ENCODE peak calls at places on chromosomes 12 and 14, in nine cellular contexts. W is ACHN; U is IMR-90; G is stimulated activated CD4-positive, alpha-beta T cell treated with anti-CD3 and anti-CD28 coated beads, Interleukin-15, amount 100 ng/mL, for 24 hours; V is activated T-cell treated with anti-CD3 and anti-CD28 coated beads for 24 hours; D is NCI-H748 treated with DMSO at 0.1 percent for 48 hours; I is HTR-8/SVneo; F is RCC 7860; Z is mesothelial cell of epicardium. S is an unnamed sample.

GRCh38 chr12:33488036-33488435 is 48.4 kb upstream of the SYT10 start:
- DNase-seq in U (no peak), Z (no peak), I (no peak), F (no peak), D (no peak), W (no peak), V (no peak), G (no peak), S (no peak)

GRCh38 chr14:44170099-44170498 is 337.0 kb downstream of the FSCB start:
- DNase-seq in U (no peak), V (no peak), W (no peak), I (peak; percentile 5), G (no peak), D (no peak), F (no peak), Z (no peak), S (no peak)

GRCh38 chr12:114740448-114740847 is 56.5 kb upstream of the TBX3 start:
- DNase-seq in V (no peak), W (no peak), U (no peak), D (no peak), I (no peak), Z (no peak), F (no peak), G (no peak), S (no peak)

GRCh38 chr12:124506145-124506831 is 61.1 kb downstream of the NCOR2 start:
- DNase-seq in V (no peak), G (no peak), Z (no peak), U (no peak), F (no peak), D (peak; percentile 69), W (no peak), I (no peak), S (peak; percentile 93)

GRCh38 chr12:4355843-4356327 is 23.6 kb downstream of the FGF23 start:
- DNase-seq in W (peak; percentile 74), G (peak; percentile 71), Z (no peak), U (peak; percentile 8), F (no peak), V (peak; percentile 11), I (no peak), D (peak; percentile 6), S (no peak)

GRCh38 chr12:118641249-118641648 is 264.9 kb downstream of the SUDS3 start:
- DNase-seq in Z (no peak), V (no peak), G (no peak), F (no peak), W (no peak), U (no peak), I (no peak), D (no peak), S (no peak)

GRCh38 chr12:132148368-132149045 is 4.2 kb downstream of the NOC4L start:
- DNase-seq in U (no peak), F (no peak), I (no peak), D (no peak), V (no peak), Z (no peak), G (no peak), W (no peak), S (no peak)

GRCh38 chr14:91354221-91354916 is 63.3 kb downstream of the CCDC88C start:
- DNase-seq in G (no peak), W (no peak), U (no peak), I (no peak), F (no peak), V (no peak), D (peak; percentile 64), Z (no peak), S (no peak)

GRCh38 chr14:74697543-74697942 is 15.3 kb downstream of the AREL1 start:
- DNase-seq in Z (no peak), W (no peak), V (no peak), F (no peak), D (no peak), I (no peak), U (peak; percentile 94), G (no peak), S (no peak)

GRCh38 chr12:119153477-119154434 is 25.0 kb upstream of the HSPB8 start:
- DNase-seq in V (peak; percentile 2), G (peak; percentile 41), Z (peak; percentile 91), U (peak; percentile 17), D (no peak), W (peak; percentile 69), I (no peak), F (no peak), S (peak; percentile 75)

GRCh38 chr12:110039085-110039807 is 9.1 kb downstream of the C12orf76 start:
- DNase-seq in W (peak; percentile 95), I (peak; percentile 76), U (peak; percentile 98), G (peak; percentile 29), V (no peak), D (no peak), Z (no peak), F (peak; percentile 71), S (no peak)

GRCh38 chr14:94654071-94654974 is 42.1 kb downstream of the SERPINA3 start:
- DNase-seq in I (no peak), U (peak; percentile 5), W (no peak), F (no peak), G (no peak), D (no peak), V (no peak), Z (no peak), S (no peak)

GRCh38 chr12:130419116-130419515 is 81.4 kb downstream of the PIWIL1 start:
- DNase-seq in V (no peak), U (no peak), W (no peak), D (no peak), Z (no peak), F (no peak), G (no peak), I (no peak), S (no peak)

GRCh38 chr14:44795725-44796124 is 166.0 kb downstream of the KLHL28 start:
- DNase-seq in W (no peak), G (no peak), Z (no peak), D (no peak), U (peak; percentile 10), I (no peak), V (no peak), F (no peak), S (no peak)

GRCh38 chr12:68003777-68004176 is 14.5 kb downstream of the IFNG-AS1 start:
- DNase-seq in F (no peak), U (no peak), Z (no peak), W (no peak), I (no peak), V (no peak), G (no peak), D (no peak), S (no peak)

GRCh38 chr14:48250575-48250974 is 575.2 kb upstream of the MDGA2 start:
- DNase-seq in Z (no peak), W (no peak), D (no peak), U (no peak), V (no peak), G (no peak), F (no peak), I (no peak), S (no peak)

GRCh38 chr14:89773644-89774316 is 180.8 kb downstream of the EFCAB11 start:
- DNase-seq in D (no peak), I (peak; percentile 31), Z (no peak), V (peak; percentile 47), G (peak; percentile 79), U (peak; percentile 47), F (peak; percentile 22), W (peak; percentile 47), S (peak; percentile 83)

GRCh38 chr14:26395726-26396125 is 202.1 kb downstream of the NOVA1 start:
- DNase-seq in G (no peak), D (no peak), V (no peak), F (no peak), Z (no peak), I (no peak), W (no peak), U (no peak), S (no peak)

GRCh38 chr14:99270491-99271287 is 1.3 kb downstream of the BCL11B start:
- DNase-seq in I (no peak), W (no peak), Z (no peak), V (no peak), U (no peak), G (peak; percentile 64), F (no peak), D (peak; percentile 33), S (no peak)

S was measured in upper lobe of left lung.